ENCODE peak calls at places on chromosome 6, in ten cellular contexts. M is fibroblast of villous mesenchyme; B is psoas muscle; L is tibial artery; S is lower leg skin; T is fibroblast of the aortic adventitia; X is mucosa of descending colon; V is ascending aorta; Z is A549; J is CD8-positive, alpha-beta T cell. N is an unnamed sample.

GRCh38 chr6:108921547-108922331 is 73.5 kb downstream of the ARMC2 start:
- DNase-seq in M (peak), L (no peak), Z (no peak), T (peak), V (no peak), J (no peak), S (no peak), X (no peak), B (peak), N (peak)

GRCh38 chr6:74585779-74586178 is 620.1 kb downstream of the COL12A1 start:
- DNase-seq in V (no peak), Z (no peak), T (no peak), B (no peak), M (peak), J (no peak), L (no peak), X (no peak), S (no peak), N (peak)

GRCh38 chr6:167787896-167788530 is 38.7 kb upstream of the AFDN start:
- DNase-seq in L (peak), T (no peak), X (no peak), S (peak), B (no peak), J (no peak), Z (no peak), V (no peak), M (no peak), N (no peak)

GRCh38 chr6:5151955-5152401 is 66.8 kb downstream of the PPP1R3G start:
- DNase-seq in V (no peak), L (no peak), T (peak), M (no peak), B (no peak), S (no peak), X (no peak), Z (no peak), J (no peak), N (peak)

GRCh38 chr6:5782783-5783567 is 223.8 kb downstream of the NRN1 start:
- DNase-seq in M (no peak), V (no peak), Z (no peak), X (peak), B (peak), S (peak), J (no peak), L (no peak), T (no peak), N (no peak)

GRCh38 chr6:39646751-39647420 is 78.3 kb downstream of the KIF6 start:
- DNase-seq in L (no peak), M (no peak), V (no peak), B (no peak), Z (no peak), X (no peak), T (no peak), S (no peak), J (no peak), N (no peak)

GRCh38 chr6:34630040-34630439 is 66.5 kb downstream of the ILRUN start:
- DNase-seq in T (peak), S (no peak), B (no peak), L (no peak), J (no peak), X (no peak), M (peak), Z (peak), V (no peak), N (peak)

GRCh38 chr6:2990179-2990931 is 9.3 kb upstream of the NQO2 start:
- DNase-seq in T (peak), B (no peak), S (no peak), Z (no peak), L (no peak), X (peak), M (peak), J (peak), V (no peak), N (peak)

GRCh38 chr6:156029296-156029985 is 573.8 kb upstream of the NOX3 start:
- DNase-seq in T (no peak), B (no peak), X (no peak), Z (no peak), L (no peak), V (no peak), M (no peak), S (no peak), J (no peak), N (no peak)

GRCh38 chr6:56374841-56375369 is 127.5 kb upstream of the COL21A1 start:
- DNase-seq in Z (no peak), B (no peak), M (peak), J (no peak), S (no peak), T (peak), V (no peak), L (peak), X (no peak), N (peak)

GRCh38 chr6:145290122-145290521 is 445.2 kb downstream of the EPM2A start:
- DNase-seq in L (no peak), B (no peak), X (no peak), T (no peak), S (no peak), M (no peak), J (no peak), Z (no peak), V (no peak), N (no peak)

GRCh38 chr6:133705071-133705470 is 183.8 kb upstream of the TCF21 start:
- DNase-seq in Z (no peak), T (peak), J (no peak), V (no peak), B (no peak), S (no peak), X (no peak), L (no peak), M (peak), N (peak)

GRCh38 chr6:52190409-52190808 is 4.2 kb downstream of the IL17A start:
- DNase-seq in Z (no peak), B (no peak), J (no peak), T (no peak), S (no peak), M (no peak), V (no peak), L (no peak), X (no peak), N (no peak)

GRCh38 chr6:113873043-113873667 is 16.0 kb downstream of the MARCKS start:
- DNase-seq in Z (peak), X (peak), L (peak), S (no peak), V (no peak), M (no peak), B (no peak), T (no peak), J (no peak), N (no peak)

GRCh38 chr6:170024940-170025339 is 265.9 kb downstream of the DLL1 start:
- DNase-seq in B (no peak), Z (no peak), S (peak), V (no peak), J (no peak), L (peak), T (peak), M (peak), X (no peak), N (peak)

GRCh38 chr6:111589366-111589765 is 16.3 kb downstream of the TRAF3IP2 start:
- DNase-seq in S (no peak), B (peak), L (peak), M (peak), X (no peak), T (peak), V (peak), Z (peak), J (no peak), N (peak)

GRCh38 chr6:29753309-29753644 is 30.0 kb downstream of the HLA-F start:
- DNase-seq in B (no peak), J (no peak), T (no peak), V (no peak), X (no peak), M (no peak), Z (no peak), L (no peak), S (peak), N (no peak)
- TF ChIP-seq CTCF in B (no peak), J (peak), T (no peak), V (no peak), X (no peak), M (no peak), Z (no peak), L (no peak), S (no peak), N (no peak)

GRCh38 chr6:41191569-41191968 is 9.4 kb downstream of the TREML2 start:
- DNase-seq in V (no peak), J (no peak), X (peak), S (no peak), T (peak), B (no peak), M (peak), Z (peak), L (no peak), N (no peak)
- TF ChIP-seq CTCF in V (peak), J (no peak), X (peak), S (no peak), T (peak), B (peak), M (peak), Z (peak), L (no peak), N (peak)

GRCh38 chr6:105759015-105759414 is 327.1 kb upstream of the PRDM1 start:
- DNase-seq in S (no peak), X (no peak), B (no peak), V (no peak), J (no peak), M (no peak), L (no peak), T (no peak), Z (no peak), N (no peak)
- TF ChIP-seq CTCF in S (no peak), X (no peak), B (no peak), V (no peak), J (no peak), M (no peak), L (no peak), T (no peak), Z (no peak), N (no peak)

DNA sequence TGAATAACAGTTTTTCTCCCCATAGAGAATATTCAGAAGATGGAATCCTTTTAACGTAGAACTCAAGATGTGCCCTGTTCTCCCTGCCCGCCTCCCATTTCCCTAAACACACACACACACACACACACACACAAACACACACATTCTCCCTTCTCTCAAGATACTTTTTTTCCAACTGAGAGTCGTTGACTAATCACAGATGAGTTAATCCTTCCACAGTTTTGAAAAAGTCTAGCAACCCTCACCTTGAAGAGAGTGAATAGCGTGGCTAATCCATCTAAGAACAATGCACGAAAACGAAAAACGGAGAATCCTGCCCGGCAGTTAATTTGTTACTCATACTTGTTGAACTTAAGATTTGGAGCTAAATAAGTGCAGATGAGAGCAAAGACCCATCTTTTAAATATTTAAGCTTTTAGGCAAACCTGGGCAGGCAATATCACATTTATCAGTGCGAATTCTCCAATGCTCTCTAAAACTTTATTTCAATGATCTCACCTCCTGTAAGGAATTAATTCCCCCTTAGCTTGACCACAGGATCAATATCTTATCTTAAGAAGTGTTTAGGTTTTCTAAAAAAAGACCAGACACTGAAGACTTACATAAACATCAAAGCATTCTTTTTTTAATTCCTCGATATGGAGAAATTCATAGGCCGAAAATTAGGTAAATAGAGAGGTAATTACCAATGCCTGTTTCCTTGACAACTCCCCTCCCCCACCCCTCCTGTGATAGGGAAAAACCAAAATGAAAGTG is 1.1 kb downstream of the AGPAT4 start:
- DNase-seq in T (peak), J (no peak), S (no peak), Z (no peak), M (peak), V (no peak), L (no peak), X (no peak), B (no peak), N (peak)
- TF ChIP-seq CTCF in T (no peak), J (no peak), S (no peak), Z (no peak), M (no peak), V (no peak), L (no peak), X (no peak), B (no peak), N (no peak)

GRCh38 chr6:37807656-37808055 is 11.9 kb upstream of the ZFAND3 start:
- DNase-seq in M (no peak), J (no peak), T (no peak), S (no peak), L (no peak), X (no peak), Z (no peak), B (peak), V (no peak), N (peak)
- TF ChIP-seq CTCF in M (peak), J (no peak), T (peak), S (no peak), L (no peak), X (no peak), Z (no peak), B (peak), V (no peak), N (peak)

GRCh38 chr6:6881438-6882267 is 226.1 kb upstream of the RREB1 start:
- DNase-seq in J (no peak), M (peak), L (no peak), X (no peak), S (no peak), B (no peak), V (no peak), Z (no peak), T (peak), N (no peak)
- TF ChIP-seq CTCF in J (no peak), M (no peak), L (no peak), X (no peak), S (no peak), B (no peak), V (no peak), Z (no peak), T (no peak), N (no peak)

GRCh38 chr6:139364982-139365379 is 9.5 kb downstream of the CITED2 start:
- DNase-seq in Z (no peak), T (no peak), L (no peak), X (no peak), M (no peak), B (no peak), J (no peak), V (no peak), S (no peak), N (no peak)

GRCh38 chr6:139361211-139361610 is 13.2 kb downstream of the CITED2 start:
- DNase-seq in J (no peak), V (no peak), L (no peak), T (no peak), X (no peak), S (no peak), Z (no peak), B (no peak), M (no peak), N (no peak)

GRCh38 chr6:139367810-139368321 is 6.6 kb downstream of the CITED2 start:
- DNase-seq in X (no peak), V (no peak), L (no peak), B (no peak), Z (no peak), S (no peak), M (peak), T (peak), J (no peak), N (no peak)

GRCh38 chr6:139368661-139369060 is 5.8 kb downstream of the CITED2 start:
- DNase-seq in Z (no peak), M (no peak), V (no peak), B (no peak), L (no peak), T (no peak), J (no peak), S (no peak), X (no peak), N (no peak)

GRCh38 chr6:139364302-139364981 is 10.0 kb downstream of the CITED2 start:
- DNase-seq in J (no peak), S (no peak), B (no peak), T (peak), M (peak), L (no peak), Z (peak), V (no peak), X (no peak), N (peak)
- TF ChIP-seq CTCF in J (peak), S (no peak), B (peak), T (peak), M (peak), L (peak), Z (peak), V (peak), X (peak), N (peak)

GRCh38 chr6:143609501-143609900 is 68.3 kb upstream of the PHACTR2 start:
- DNase-seq in X (no peak), S (no peak), M (no peak), B (no peak), Z (no peak), T (no peak), J (no peak), L (no peak), V (no peak), N (no peak)
- TF ChIP-seq CTCF in X (no peak), S (no peak), M (no peak), B (no peak), Z (no peak), T (no peak), J (no peak), L (no peak), V (no peak), N (no peak)

N was measured in AG10803.